ENCODE peak calls at places on chromosomes 11 and 22, in four cellular contexts. S, H, Q and G are unnamed samples.

GRCh38 chr11:46987183-46987582 is 50.6 kb downstream of the CSTPP1 start:
- DNase-seq in H (peak), S (no peak), Q (no peak), G (no peak)

GRCh38 chr11:115506909-115507649 is 2.9 kb upstream of the CADM1 start:
- DNase-seq in Q (no peak), S (no peak), H (no peak), G (no peak)

GRCh38 chr11:44191322-44192014 is 96.0 kb downstream of the EXT2 start:
- DNase-seq in S (no peak), Q (no peak), H (no peak), G (no peak)

GRCh38 chr22:21069375-21069774 is 23.6 kb downstream of the LRRC74B start:
- DNase-seq in H (no peak), S (no peak), Q (no peak), G (no peak)

GRCh38 chr22:43882122-43882767 is 9.6 kb downstream of the PNPLA5 start:
- DNase-seq in H (no peak), S (no peak), Q (no peak), G (no peak)

GRCh38 chr11:20661445-20661844 is 7.9 kb upstream of the NELL1 start:
- DNase-seq in H (no peak), Q (no peak), S (no peak), G (no peak)

GRCh38 chr22:34113381-34113780 is 193.1 kb upstream of the LARGE1 start:
- DNase-seq in Q (no peak), H (no peak), S (no peak), G (no peak)

GRCh38 chr11:10304495-10305261 is at the start of gene ADM:
- DNase-seq in S (peak), H (peak), Q (peak), G (peak)

GRCh38 chr11:33897761-33898403 is 6.0 kb upstream of the LMO2 start:
- DNase-seq in H (peak), S (no peak), Q (no peak), G (no peak)

GRCh38 chr11:36467913-36468312 is 42.2 kb downstream of the TRAF6 start:
- DNase-seq in H (no peak), S (no peak), Q (no peak), G (no peak)

GRCh38 chr11:41612415-41612814 is 153.0 kb upstream of the LRRC4C start:
- DNase-seq in Q (no peak), H (no peak), S (no peak), G (no peak)

GRCh38 chr11:38448284-38448683 is 1850.2 kb upstream of the RAG2 start:
- DNase-seq in S (no peak), Q (no peak), H (no peak), G (no peak)

GRCh38 chr11:119791701-119792151 is 62.7 kb upstream of the NECTIN1 start:
- DNase-seq in S (no peak), H (no peak), Q (peak), G (no peak)

GRCh38 chr11:123357353-123357989 is 72.6 kb upstream of the GRAMD1B start:
- DNase-seq in Q (no peak), S (no peak), H (no peak), G (no peak)

GRCh38 chr22:27874185-27874584 is 44.9 kb downstream of the PITPNB start:
- DNase-seq in Q (no peak), S (no peak), H (no peak), G (no peak)

GRCh38 chr11:66600219-66600923 is 7.4 kb downstream of the CCS start:
- DNase-seq in H (no peak), Q (peak), S (no peak), G (no peak)

GRCh38 chr11:64969209-64969608 is 2.7 kb downstream of the MAJIN start:
- DNase-seq in S (peak), H (no peak), Q (peak), G (no peak)

GRCh38 chr22:33438273-33438672 is 380.1 kb upstream of the SYN3 start:
- DNase-seq in H (no peak), S (no peak), Q (peak), G (no peak)

GRCh38 chr11:126149759-126150236 is 61.7 kb downstream of the RPUSD4 start:
- DNase-seq in Q (peak), H (no peak), S (no peak), G (no peak)

GRCh38 chr11:35553831-35554230 is 28.4 kb upstream of the PAMR1 start:
- DNase-seq in S (no peak), H (no peak), Q (peak), G (no peak)

GRCh38 chr11:123903932-123904331 is 2.0 kb downstream of the OR8D4 start:
- DNase-seq in Q (no peak), S (no peak), H (no peak), G (no peak)

GRCh38 chr11:71236836-71237475 is 15.4 kb downstream of the SHANK2 start:
- DNase-seq in Q (no peak), H (no peak), S (no peak), G (no peak)

GRCh38 chr11:130979386-130979972 is 63.2 kb upstream of the SNX19 start:
- DNase-seq in Q (peak), S (no peak), H (no peak), G (no peak)

GRCh38 chr11:1458340-1459218 is 28.0 kb downstream of the MOB2 start:
- DNase-seq in H (no peak), S (peak), Q (peak), G (no peak)
- TF ChIP-seq CTCF in H (no peak), S (peak), Q (peak), G (peak)

GRCh38 chr11:3135491-3136440 is 29.3 kb downstream of the OSBPL5 start:
- DNase-seq in S (peak), Q (no peak), H (no peak), G (no peak)
- TF ChIP-seq CTCF in S (no peak), Q (no peak), H (no peak), G (no peak)

DNA sequence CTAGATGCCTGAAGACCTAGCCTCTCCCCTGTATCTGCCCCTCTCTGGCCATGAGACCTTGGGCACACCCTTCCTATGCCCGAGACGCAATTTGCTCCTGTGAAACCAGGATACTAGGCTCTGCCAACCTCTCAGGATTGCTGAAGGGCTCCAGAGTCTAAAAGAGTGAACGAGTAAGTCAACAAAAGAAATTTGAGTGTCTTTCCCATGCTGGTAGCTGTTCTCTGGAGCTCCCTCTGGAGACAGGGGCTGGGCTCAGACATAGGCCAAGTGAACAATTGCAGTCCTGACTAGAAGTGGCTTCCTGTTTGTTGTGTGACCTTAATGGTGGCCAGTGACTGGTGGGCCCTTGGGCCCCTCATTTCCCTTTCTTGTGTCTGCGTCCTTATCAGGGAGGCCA is 189.0 kb upstream of the NARS2 start:
- DNase-seq in S (no peak), H (no peak), Q (no peak), G (no peak)
- TF ChIP-seq CTCF in S (no peak), H (no peak), Q (no peak), G (no peak)

GRCh38 chr11:78564037-78564888 is 10.4 kb downstream of the NARS2 start:
- DNase-seq in S (peak), H (peak), Q (peak), G (peak)
- TF ChIP-seq CTCF in S (peak), H (no peak), Q (peak), G (peak)

GRCh38 chr11:69339916-69340565 is 46.1 kb downstream of the MYEOV start:
- DNase-seq in S (no peak), Q (no peak), H (no peak), G (no peak)

GRCh38 chr11:69335461-69336386 is 41.8 kb downstream of the MYEOV start:
- DNase-seq in Q (no peak), H (no peak), S (no peak), G (no peak)

GRCh38 chr11:69335010-69335409 is 41.1 kb downstream of the MYEOV start:
- DNase-seq in Q (no peak), H (no peak), S (no peak), G (no peak)

GRCh38 chr11:69339041-69339733 is 45.2 kb downstream of the MYEOV start:
- DNase-seq in Q (no peak), S (no peak), H (peak), G (no peak)

DNA sequence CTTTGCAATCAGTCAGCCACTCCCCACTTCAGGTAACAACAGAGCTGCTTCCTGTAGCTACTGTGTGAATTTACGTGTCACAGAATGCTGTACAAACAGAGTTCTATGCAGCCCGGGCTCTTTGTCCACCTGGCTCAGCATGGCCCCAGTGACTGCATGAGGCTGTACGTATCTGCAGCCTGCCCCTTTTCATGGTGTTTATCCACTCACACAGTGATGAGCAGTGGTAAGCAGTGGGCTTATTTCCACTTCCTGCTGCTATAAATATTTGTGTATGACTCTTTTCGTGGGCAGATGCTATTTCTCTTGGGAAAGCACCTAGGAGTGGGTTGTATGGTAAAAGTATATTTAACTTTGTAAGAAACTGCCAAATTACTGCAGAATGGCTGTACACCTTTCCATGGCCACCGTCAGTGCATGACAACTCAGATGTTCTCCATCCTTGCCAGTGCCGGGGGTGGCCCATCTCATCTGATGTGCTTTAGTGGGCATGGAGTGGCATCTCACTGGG is 43.3 kb downstream of the MYEOV start:
- DNase-seq in Q (no peak), S (peak), H (no peak), G (no peak)
- TF ChIP-seq CTCF in Q (no peak), S (no peak), H (no peak), G (no peak)